ENCODE peak calls at places on chromosomes 7 and 10, in four cellular contexts. P, Q, O and J are unnamed samples.

GRCh38 chr10:64091889-64092288 is 570.7 kb downstream of the REEP3 start:
- DNase-seq in O (no peak), Q (no peak), P (no peak), J (peak; percentile 4)

GRCh38 chr10:124733566-124734245 is 10.5 kb downstream of the FAM53B start:
- DNase-seq in Q (no peak), P (peak; percentile 26), O (no peak), J (no peak)

GRCh38 chr10:95655571-95656290 is 780 bp downstream of the ALDH18A1 start:
- DNase-seq in Q (peak; percentile 20), O (peak; percentile 40), P (no peak), J (peak; percentile 66)

GRCh38 chr10:609868-610545 is 79.5 kb downstream of the DIP2C start:
- DNase-seq in Q (peak; percentile 63), P (no peak), O (no peak), J (no peak)

GRCh38 chr10:3764626-3765375 is 20.2 kb downstream of the KLF6 start:
- DNase-seq in Q (no peak), P (no peak), O (no peak), J (no peak)

GRCh38 chr10:11825796-11826414 is 2.7 kb downstream of the PROSER2 start:
- DNase-seq in O (no peak), P (no peak), Q (no peak), J (no peak)

GRCh38 chr10:99881371-99881770 is 98.9 kb downstream of the ABCC2 start:
- DNase-seq in P (no peak), O (no peak), Q (no peak), J (no peak)

GRCh38 chr7:134814730-134815364 is 35.4 kb downstream of the CALD1 start:
- DNase-seq in P (no peak), O (no peak), Q (no peak), J (no peak)

GRCh38 chr7:45642044-45642443 is 67.9 kb downstream of the ADCY1 start:
- DNase-seq in Q (no peak), O (no peak), P (no peak), J (no peak)

GRCh38 chr10:44468525-44468924 is 83.6 kb upstream of the CXCL12 start:
- DNase-seq in Q (no peak), O (no peak), P (no peak), J (no peak)

GRCh38 chr10:63977329-63977923 is 456.2 kb downstream of the REEP3 start:
- DNase-seq in P (peak; percentile 59), Q (peak; percentile 51), O (peak; percentile 37), J (peak; percentile 21)

GRCh38 chr7:137871173-137871915 is 24.6 kb upstream of the DGKI start:
- DNase-seq in O (no peak), P (no peak), Q (no peak), J (peak; percentile 34)

GRCh38 chr7:142855756-142856564 is 1.1 kb downstream of the EPHB6 start:
- DNase-seq in P (no peak), O (no peak), Q (no peak), J (no peak)

GRCh38 chr10:82942572-82943091 is 1067.6 kb downstream of the NRG3 start:
- DNase-seq in Q (no peak), P (no peak), O (no peak), J (peak; percentile 69)

GRCh38 chr7:136234040-136234439 is 256.9 kb upstream of the MTPN start:
- DNase-seq in O (no peak), Q (no peak), P (no peak), J (peak; percentile 21)

GRCh38 chr7:6637544-6638229 is 569 bp downstream of the ZNF316 start:
- DNase-seq in P (peak; percentile 66), O (no peak), Q (no peak), J (peak; percentile 35)

GRCh38 chr7:104275900-104276299 is 52.5 kb upstream of the LHFPL3 start:
- DNase-seq in O (no peak), Q (no peak), P (no peak), J (no peak)

GRCh38 chr7:129213828-129214227 is 11.0 kb upstream of the AHCYL2 start:
- DNase-seq in O (peak; percentile 82), P (peak; percentile 66), Q (no peak), J (no peak)

GRCh38 chr7:70040971-70041766 is 442.9 kb downstream of the AUTS2 start:
- DNase-seq in P (no peak), O (no peak), Q (no peak), J (peak; percentile 13)

GRCh38 chr7:88455696-88456095 is 149.0 kb upstream of the STEAP4 start:
- DNase-seq in Q (no peak), P (no peak), O (no peak), J (no peak)

GRCh38 chr10:90424730-90425129 is 433.1 kb downstream of the HTR7 start:
- DNase-seq in P (no peak), Q (no peak), O (no peak), J (no peak)

GRCh38 chr7:105718511-105718925 is 137.2 kb upstream of the EFCAB10 start:
- DNase-seq in P (no peak), O (peak; percentile 99), Q (no peak), J (no peak)

GRCh38 chr10:29840516-29841276 is 205.9 kb upstream of the SVIL start:
- DNase-seq in Q (no peak), P (no peak), O (peak; percentile 79), J (peak; percentile 33)

GRCh38 chr10:82267960-82268359 is 393.0 kb downstream of the NRG3 start:
- DNase-seq in P (no peak), Q (no peak), O (no peak), J (no peak)

GRCh38 chr10:11404931-11405330 is 206.5 kb downstream of the USP6NL start:
- DNase-seq in O (no peak), P (no peak), Q (no peak), J (no peak)

GRCh38 chr7:106425017-106425719 is 140.4 kb upstream of the NAMPT start:
- DNase-seq in Q (no peak), P (no peak), O (peak; percentile 96), J (peak; percentile 100)

GRCh38 chr7:28163955-28164354 is 16.6 kb downstream of the JAZF1 start:
- DNase-seq in P (no peak), O (no peak), Q (no peak), J (peak; percentile 59)

GRCh38 chr7:157972914-157973313 is 614.7 kb downstream of the PTPRN2 start:
- DNase-seq in Q (no peak), P (no peak), O (no peak), J (no peak)

GRCh38 chr7:108135446-108136190 is 5.5 kb upstream of the LAMB4 start:
- DNase-seq in O (no peak), P (no peak), Q (no peak), J (no peak)

GRCh38 chr10:86188326-86188725 is 178.3 kb downstream of the GRID1 start:
- DNase-seq in P (no peak), O (no peak), Q (no peak), J (no peak)

GRCh38 chr10:73182568-73182967 is 14.6 kb downstream of the FAM149B1 start:
- DNase-seq in P (no peak), O (peak; percentile 38), Q (no peak), J (no peak)

GRCh38 chr10:29946953-29947700 is 112.3 kb downstream of the JCAD start:
- DNase-seq in Q (no peak), P (peak; percentile 50), O (peak; percentile 29), J (peak; percentile 91)

GRCh38 chr7:32533313-32534024 is 38.2 kb downstream of the AVL9 start:
- DNase-seq in Q (no peak), O (no peak), P (no peak), J (no peak)

GRCh38 chr10:17062493-17063487 is 66.8 kb downstream of the CUBN start:
- DNase-seq in O (peak; percentile 67), Q (no peak), P (no peak), J (peak; percentile 95)

GRCh38 chr7:5528815-5529442 is 105.3 kb upstream of the TNRC18 start:
- DNase-seq in O (no peak), Q (no peak), P (no peak), J (peak; percentile 34)

GRCh38 chr7:14962778-14963177 is 60.2 kb upstream of the DGKB start:
- DNase-seq in Q (no peak), O (no peak), P (no peak), J (no peak)

GRCh38 chr7:108335264-108335918 is 120.8 kb downstream of the NRCAM start:
- DNase-seq in P (no peak), Q (no peak), O (peak; percentile 6), J (peak; percentile 4)

GRCh38 chr7:121485457-121486243 is 89.5 kb upstream of the FAM3C start:
- DNase-seq in P (no peak), Q (no peak), O (peak; percentile 70), J (no peak)

GRCh38 chr10:78761241-78761825 is 307.4 kb upstream of the ZMIZ1 start:
- DNase-seq in Q (no peak), O (no peak), P (no peak), J (no peak)
- H3K4me3 ChIP-seq in Q (no peak overlapping the region), O (no peak overlapping the region), P (no peak overlapping the region), J (no peak overlapping the region)

DNA sequence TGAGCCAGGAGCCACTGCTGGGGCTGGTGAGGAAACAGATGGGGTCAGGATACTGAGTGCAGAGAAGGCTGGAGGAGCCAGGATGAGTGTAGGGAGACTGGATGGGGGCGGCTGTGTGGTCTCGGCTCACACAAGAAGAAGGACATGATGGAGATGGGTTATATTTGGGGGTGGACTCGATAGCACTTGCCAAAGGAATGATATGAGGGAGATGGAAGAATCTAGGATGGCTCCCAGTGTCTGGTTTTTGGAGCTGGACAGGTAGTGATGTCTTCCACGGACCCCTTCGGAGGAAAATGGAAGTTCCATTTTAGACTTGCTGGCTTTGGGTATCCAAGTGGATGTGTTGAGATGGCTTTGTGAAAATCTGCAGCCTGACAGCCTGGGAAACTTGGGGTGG is 83.9 kb downstream of the CDH23 start:
- DNase-seq in P (no peak), O (no peak), Q (no peak), J (no peak)
- H3K4ac ChIP-seq in P (no peak overlapping the region), O (no peak overlapping the region), Q (no peak overlapping the region), J (no peak overlapping the region)

GRCh38 chr7:92930404-92930803 is 94.0 kb upstream of the CDK6 start:
- DNase-seq in Q (no peak), P (no peak), O (no peak), J (no peak)

GRCh38 chr7:92925876-92926696 is 89.7 kb upstream of the CDK6 start:
- DNase-seq in P (peak; percentile 65), O (no peak), Q (peak; percentile 41), J (peak; percentile 41)

GRCh38 chr7:92924800-92925199 is 88.4 kb upstream of the CDK6 start:
- DNase-seq in Q (no peak), P (no peak), O (no peak), J (no peak)

GRCh38 chr7:92932450-92932849 is 96.1 kb upstream of the CDK6 start:
- DNase-seq in P (no peak), Q (no peak), O (no peak), J (no peak)

GRCh38 chr7:92926697-92927044 is 90.3 kb upstream of the CDK6 start:
- DNase-seq in P (no peak), O (no peak), Q (peak; percentile 6), J (no peak)
- H2BK12ac ChIP-seq in P (peak overlapping the region; percentile 90), O (no peak overlapping the region), Q (no peak overlapping the region), J (no peak overlapping the region)

DNA sequence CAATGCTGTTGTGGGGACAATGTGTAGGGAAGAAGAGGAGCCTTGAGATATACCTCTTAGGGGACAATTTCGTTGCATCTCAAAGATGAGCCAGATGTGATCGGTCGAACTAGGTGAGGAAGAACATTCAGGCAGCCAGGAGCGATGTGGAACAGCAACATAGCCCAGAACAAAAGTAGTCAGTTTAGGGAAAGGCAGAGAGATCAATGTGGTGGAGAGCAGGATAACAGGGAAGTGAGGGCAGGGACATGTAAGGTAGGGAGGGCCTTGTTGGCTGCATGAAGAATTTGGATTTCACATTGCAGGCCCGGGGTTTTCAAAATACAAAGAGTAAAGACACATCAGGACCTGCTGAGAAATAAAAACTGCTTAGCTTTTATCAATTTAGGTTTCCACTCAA is 29.1 kb upstream of the MACC1 start:
- DNase-seq in P (no peak), O (no peak), Q (no peak), J (no peak)
- H3K4me3 ChIP-seq in P (no peak overlapping the region), O (no peak overlapping the region), Q (no peak overlapping the region), J (no peak overlapping the region)